ENCODE peak calls at places on chromosomes 1 and 21, in six cellular contexts. H is IMR-90, Z is neuronal stem cell, Y is trophoblast cell, G is mesenchymal stem cell, F is H1. B is an unnamed sample.

GRCh38 chr1:2588661-2589330 is 2.2 kb downstream of the PRXL2B start:
- DNase-seq in H (no peak), Z (no peak), Y (no peak), G (no peak), F (no peak), B (no peak)

GRCh38 chr1:240611619-240612490 is at the start of gene GREM2:
- DNase-seq in H (peak; percentile 95), Z (peak; percentile 56), Y (peak; percentile 21), G (peak; percentile 97), F (no peak), B (peak; percentile 75)

GRCh38 chr1:46948629-46949282 is 7.5 kb upstream of the CYP4A11 start:
- DNase-seq in H (no peak), Z (no peak), Y (no peak), G (no peak), F (no peak), B (no peak)

GRCh38 chr1:158930504-158930903 is 848 bp upstream of the PYHIN1 start:
- DNase-seq in H (no peak), Z (no peak), Y (no peak), G (no peak), F (no peak), B (no peak)

GRCh38 chr21:44514746-44515358 is 25.1 kb downstream of the KRTAP10-1 start:
- DNase-seq in H (no peak), Z (no peak), Y (no peak), G (no peak), F (no peak), B (no peak)

GRCh38 chr1:236127045-236127444 is 15.3 kb upstream of the GPR137B start:
- DNase-seq in H (no peak), Z (no peak), Y (no peak), G (no peak), F (no peak), B (no peak)

GRCh38 chr1:46174448-46175231 is at the start of gene TSPAN1:
- DNase-seq in H (peak; percentile 45), Z (no peak), Y (no peak), G (peak; percentile 72), F (no peak), B (peak; percentile 43)

GRCh38 chr1:45097944-45098343 is 85.9 kb downstream of the UROD start:
- DNase-seq in H (no peak), Z (no peak), Y (no peak), G (no peak), F (no peak), B (peak; percentile 53)

GRCh38 chr1:22143586-22144033 is 713 bp upstream of the WNT4 start:
- DNase-seq in H (no peak), Z (no peak), Y (peak; percentile 16), G (no peak), F (no peak), B (no peak)

GRCh38 chr1:79745928-79746327 is 739.4 kb upstream of the ADGRL4 start:
- DNase-seq in H (peak; percentile 12), Z (no peak), Y (no peak), G (no peak), F (no peak), B (no peak)

GRCh38 chr1:152448095-152448494 is 34.0 kb upstream of the CRNN start:
- DNase-seq in H (no peak), Z (no peak), Y (no peak), G (no peak), F (no peak), B (no peak)

GRCh38 chr1:116506132-116507004 is 64.5 kb downstream of the CD58 start:
- DNase-seq in H (no peak), Z (no peak), Y (no peak), G (no peak), F (no peak), B (no peak)

GRCh38 chr1:173190101-173190895 is 16.8 kb downstream of the TNFSF4 start:
- DNase-seq in H (peak; percentile 62), Z (no peak), Y (peak; percentile 22), G (peak; percentile 88), F (no peak), B (no peak)

GRCh38 chr1:154707901-154708514 is 100.0 kb upstream of the ADAR start:
- DNase-seq in H (peak; percentile 33), Z (no peak), Y (peak; percentile 26), G (no peak), F (no peak), B (peak; percentile 42)

GRCh38 chr1:101008229-101008628 is 17.4 kb downstream of the DPH5 start:
- DNase-seq in H (peak; percentile 53), Z (no peak), Y (no peak), G (no peak), F (no peak), B (no peak)

GRCh38 chr1:19799877-19800804 is at the start of gene TMCO4:
- DNase-seq in H (peak; percentile 88), Z (no peak), Y (peak; percentile 71), G (peak; percentile 92), F (no peak), B (peak; percentile 32)

GRCh38 chr1:241499910-241500309 is 19.6 kb downstream of the FH start:
- DNase-seq in H (peak; percentile 62), Z (no peak), Y (peak; percentile 18), G (peak; percentile 44), F (no peak), B (peak; percentile 43)

GRCh38 chr1:65429806-65430205 is 9.3 kb downstream of the LEPR start:
- DNase-seq in H (peak; percentile 61), Z (no peak), Y (peak; percentile 82), G (peak; percentile 74), F (no peak), B (no peak)

GRCh38 chr1:155086182-155086741 is 7.6 kb downstream of the EFNA3 start:
- DNase-seq in H (no peak), Z (peak; percentile 76), Y (peak; percentile 68), G (peak; percentile 57), F (no peak), B (peak; percentile 75)

GRCh38 chr1:89823679-89824292 is 3.0 kb downstream of the LRRC8D start:
- DNase-seq in H (no peak), Z (no peak), Y (no peak), G (no peak), F (no peak), B (no peak)

GRCh38 chr1:89822999-89823628 is 2.3 kb downstream of the LRRC8D start:
- DNase-seq in H (peak; percentile 63), Z (no peak), Y (peak; percentile 69), G (peak; percentile 59), F (no peak), B (no peak)

GRCh38 chr1:89821322-89822108 is 683 bp downstream of the LRRC8D start:
- DNase-seq in H (peak; percentile 22), Z (no peak), Y (peak; percentile 66), G (peak; percentile 59), F (no peak), B (peak; percentile 79)

GRCh38 chr1:89820423-89821321 is at the start of gene LRRC8D:
- DNase-seq in H (peak; percentile 72), Z (peak; percentile 83), Y (peak; percentile 85), G (peak; percentile 86), F (no peak), B (peak; percentile 93)

DNA sequence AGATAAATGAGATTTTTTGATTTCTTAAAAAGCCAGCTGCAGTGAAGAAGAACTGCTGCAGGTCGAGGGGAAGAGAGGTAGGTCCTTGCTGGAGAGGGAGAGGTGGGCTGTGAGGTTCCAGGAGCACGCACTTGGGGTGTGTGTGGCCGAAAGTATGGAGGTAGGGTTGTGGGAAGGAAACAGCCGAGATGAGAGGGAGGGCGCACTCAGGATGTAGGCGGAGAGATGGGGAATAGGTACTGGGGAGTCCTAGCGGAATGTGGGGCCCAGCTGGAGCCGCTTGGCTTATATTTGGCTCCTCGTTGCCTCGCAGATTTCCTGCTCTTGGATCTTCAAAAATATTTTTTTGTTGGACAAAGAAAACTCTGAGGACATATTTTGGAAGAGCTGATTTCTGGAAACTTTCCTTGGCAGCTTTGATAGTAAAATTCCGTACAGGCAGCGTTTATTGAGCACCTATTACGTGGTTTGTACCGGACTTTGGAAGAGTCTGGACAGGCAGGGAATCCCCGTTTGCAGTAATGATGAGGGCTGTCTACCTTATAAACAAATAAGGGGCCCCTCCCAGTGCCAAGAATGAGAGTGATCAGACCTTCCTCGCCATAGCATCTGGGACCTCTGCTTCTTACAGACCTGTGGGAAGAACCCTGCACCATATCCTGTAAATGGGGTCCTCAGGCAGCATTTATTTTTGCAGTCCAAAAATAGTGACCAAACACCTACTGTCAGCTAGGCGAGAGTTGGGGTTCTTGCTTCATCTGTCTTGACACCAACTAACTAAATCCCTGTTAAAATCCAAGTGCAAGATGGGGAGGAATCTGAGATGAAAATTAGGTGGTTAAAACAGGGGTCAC is 1.5 kb downstream of the LRRC8D start:
- DNase-seq in H (no peak), Z (no peak), Y (peak; percentile 46), G (no peak), F (no peak), B (no peak)
- H3K18ac ChIP-seq in H (no peak overlapping the region), Z (peak overlapping the region; percentile 73), Y (peak overlapping the region; percentile 89), G (peak overlapping the region; percentile 44), F (no peak overlapping the region), B (no peak overlapping the region)

GRCh38 chr1:24295547-24295946 is 23.6 kb upstream of the GRHL3 start:
- DNase-seq in H (no peak), Z (no peak), Y (no peak), G (no peak), F (no peak), B (no peak)
- H4K8ac ChIP-seq in H (peak overlapping the region; percentile 43), Z (no peak overlapping the region), Y (no peak overlapping the region), G (peak overlapping the region; percentile 82), F (no peak overlapping the region), B (no peak overlapping the region)

GRCh38 chr1:147611021-147611426 is 59.3 kb downstream of the ACP6 start:
- DNase-seq in H (no peak), Z (no peak), Y (no peak), G (no peak), F (no peak), B (no peak)
- H3K36me3 ChIP-seq in H (peaks cover 41% of the 10 kb centered on the region), Z (peaks cover 27% of the 10 kb centered on the region), Y (peaks cover 16% of the 10 kb centered on the region), G (peaks cover 30% of the 10 kb centered on the region), F (peaks cover 10% of the 10 kb centered on the region), B (peaks cover 3% of the 10 kb centered on the region)

GRCh38 chr1:210402560-210402959 is 73.9 kb downstream of the HHAT start:
- DNase-seq in H (no peak), Z (no peak), Y (no peak), G (no peak), F (no peak), B (no peak)

GRCh38 chr1:210407887-210408252 is 79.2 kb downstream of the HHAT start:
- DNase-seq in H (no peak), Z (no peak), Y (no peak), G (no peak), F (no peak), B (no peak)

GRCh38 chr1:210405316-210405715 is 76.6 kb downstream of the HHAT start:
- DNase-seq in H (no peak), Z (no peak), Y (no peak), G (no peak), F (no peak), B (no peak)

GRCh38 chr1:210412240-210412639 is 83.5 kb downstream of the HHAT start:
- DNase-seq in H (no peak), Z (no peak), Y (no peak), G (no peak), F (no peak), B (no peak)

DNA sequence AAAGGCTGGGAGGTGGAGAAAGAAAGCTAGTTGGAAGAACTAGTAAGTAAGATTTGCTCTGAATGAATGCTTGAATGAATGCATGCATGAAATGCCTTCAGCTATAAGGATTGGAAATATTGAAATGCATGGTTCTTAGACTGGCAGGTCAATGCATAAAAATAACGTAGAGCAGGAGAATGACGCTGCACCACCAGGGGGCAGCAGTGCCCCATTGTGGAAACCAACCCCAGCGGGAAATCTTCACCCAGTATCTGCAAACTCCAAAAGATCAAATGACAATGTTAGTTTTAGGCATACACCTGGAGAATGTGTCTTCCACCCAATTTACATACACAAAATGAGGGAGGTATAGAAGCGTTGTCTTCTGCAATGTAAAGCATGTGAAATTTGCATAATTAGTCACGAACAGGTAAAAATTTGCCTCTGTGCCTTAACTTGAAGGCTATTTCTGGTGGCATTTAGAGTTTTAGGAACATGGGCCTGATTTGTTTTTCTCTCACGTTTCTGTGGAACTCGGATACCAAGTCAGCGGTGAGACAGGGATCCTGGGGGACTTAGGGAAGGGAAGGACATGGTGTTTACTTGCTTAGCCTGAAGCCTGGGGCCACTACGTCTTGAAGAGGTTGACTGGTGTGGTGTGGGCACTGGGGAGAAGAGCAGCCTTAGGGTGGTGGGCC is 78.6 kb downstream of the HHAT start:
- DNase-seq in H (peak; percentile 56), Z (peak; percentile 64), Y (peak; percentile 86), G (peak; percentile 57), F (peak; percentile 41), B (peak; percentile 72)
- H3K18ac ChIP-seq in H (no peak overlapping the region), Z (no peak overlapping the region), Y (no peak overlapping the region), G (no peak overlapping the region), F (no peak overlapping the region), B (no peak overlapping the region)

B was measured in mesendoderm.